ENCODE peak calls at places on chromosomes 2 and 18, in six cellular contexts. K is 8988T; R is stimulated activated CD4-positive, alpha-beta T cell treated with anti-CD3 and anti-CD28 coated beads, Interleukin-1b, Interleukin-23, amount 100 ng/mL, for 48 hours; O is HuH-7; B is M059J; I is NCI-H1930. S is an unnamed sample.

GRCh38 chr2:15561574-15562344 is 625 bp upstream of the NBAS start:
- DNase-seq in K (no peak), R (peak; percentile 35), O (no peak), B (peak; percentile 54), I (no peak), S (peak; percentile 72)

GRCh38 chr2:181991171-181991885 is 5.7 kb downstream of the PPP1R1C start:
- DNase-seq in K (no peak), R (no peak), O (no peak), B (no peak), I (no peak), S (peak; percentile 9)

GRCh38 chr18:32010124-32010745 is 8.4 kb upstream of the RNF125 start:
- DNase-seq in K (no peak), R (peak; percentile 6), O (no peak), B (no peak), I (no peak), S (no peak)

GRCh38 chr2:65397122-65397521 is 35.3 kb downstream of the SPRED2 start:
- DNase-seq in K (no peak), R (peak; percentile 10), O (no peak), B (peak; percentile 26), I (no peak), S (no peak)

GRCh38 chr2:97769308-97769707 is 55.9 kb downstream of the ZAP70 start:
- DNase-seq in K (no peak), R (no peak), O (no peak), B (no peak), I (no peak), S (no peak)

GRCh38 chr2:37802899-37803379 is 122.1 kb upstream of the RMDN2 start:
- DNase-seq in K (no peak), R (no peak), O (no peak), B (peak; percentile 93), I (no peak), S (no peak)

GRCh38 chr2:114122861-114123391 is 233.0 kb downstream of the ACTR3 start:
- DNase-seq in K (no peak), R (no peak), O (no peak), B (no peak), I (no peak), S (no peak)

GRCh38 chr2:146240376-146240775 is 1604.5 kb upstream of the ACVR2A start:
- DNase-seq in K (no peak), R (no peak), O (no peak), B (no peak), I (no peak), S (no peak)

GRCh38 chr2:69214898-69215297 is 172.1 kb downstream of the GFPT1 start:
- DNase-seq in K (no peak), R (no peak), O (no peak), B (peak; percentile 68), I (no peak), S (peak; percentile 7)

GRCh38 chr18:59606193-59607175 is 90.7 kb downstream of the CCBE1 start:
- DNase-seq in K (no peak), R (no peak), O (no peak), B (peak; percentile 62), I (no peak), S (no peak)

GRCh38 chr18:79917351-79918088 is 33.9 kb downstream of the SLC66A2 start:
- DNase-seq in K (no peak), R (no peak), O (no peak), B (no peak), I (no peak), S (no peak)

GRCh38 chr2:3625186-3625585 is 30.3 kb downstream of the COLEC11 start:
- DNase-seq in K (no peak), R (no peak), O (no peak), B (no peak), I (no peak), S (no peak)

S was measured in KBM-7.